ENCODE peak calls at places on chromosomes 4 and X, in four cellular contexts. A is tibial nerve, Z is GM23248, T is AG10803. S is an unnamed sample.

GRCh38 chr4:138242076-138242829 is at the start of gene SLC7A11:
- DNase-seq in Z (peak), T (peak), A (no peak), S (no peak)

GRCh38 chr4:145870155-145871020 is 68.2 kb downstream of the ZNF827 start:
- DNase-seq in A (no peak), T (no peak), Z (peak), S (no peak)

GRCh38 chrX:136752796-136753195 is 27.9 kb downstream of the ARHGEF6 start:
- DNase-seq in T (peak), Z (peak), A (no peak), S (peak)

GRCh38 chr4:154998773-154999172 is 209.7 kb upstream of the NPY2R start:
- DNase-seq in T (no peak), Z (no peak), A (no peak), S (no peak)

GRCh38 chr4:113783289-113783688 is 21.8 kb upstream of the CAMK2D start:
- DNase-seq in A (no peak), Z (no peak), T (no peak), S (no peak)

GRCh38 chrX:20315140-20315539 is 48.4 kb upstream of the RPS6KA3 start:
- DNase-seq in A (no peak), T (no peak), Z (no peak), S (no peak)

GRCh38 chr4:31949045-31949444 is 1228.9 kb downstream of the PCDH7 start:
- DNase-seq in T (no peak), Z (no peak), A (no peak), S (no peak)

GRCh38 chrX:3252744-3253143 is 93.7 kb downstream of the MXRA5 start:
- DNase-seq in A (no peak), Z (peak), T (peak), S (no peak)

GRCh38 chr4:13626492-13627184 is 887 bp downstream of the BOD1L1 start:
- DNase-seq in T (no peak), A (no peak), Z (peak), S (no peak)

GRCh38 chr4:15893967-15894366 is 44.6 kb downstream of the FGFBP1 start:
- DNase-seq in A (no peak), Z (peak), T (peak), S (no peak)

GRCh38 chrX:138492371-138492770 is 219.1 kb downstream of the FGF13 start:
- DNase-seq in A (no peak), T (no peak), Z (no peak), S (no peak)

GRCh38 chr4:74733760-74734159 is 60.6 kb downstream of the BTC start:
- DNase-seq in A (no peak), T (no peak), Z (no peak), S (no peak)

GRCh38 chrX:68261060-68261672 is 172.1 kb downstream of the OPHN1 start:
- DNase-seq in A (no peak), Z (peak), T (peak), S (no peak)

GRCh38 chr4:67568820-67569219 is 10.3 kb downstream of the STAP1 start:
- DNase-seq in T (no peak), A (no peak), Z (peak), S (no peak)

GRCh38 chr4:107279729-107280128 is 243.6 kb upstream of the DKK2 start:
- DNase-seq in A (no peak), T (peak), Z (peak), S (no peak)

GRCh38 chr4:153207561-153207960 is 3.3 kb downstream of the TRIM2 start:
- DNase-seq in A (no peak), T (peak), Z (peak), S (peak)

GRCh38 chr4:77025643-77026321 is 50.0 kb downstream of the CCNI start:
- DNase-seq in Z (peak), A (no peak), T (peak), S (no peak)

GRCh38 chr4:141302926-141303325 is 82.2 kb downstream of the ZNF330 start:
- DNase-seq in Z (no peak), T (no peak), A (no peak), S (no peak)

GRCh38 chrX:16882188-16882587 is 12.0 kb upstream of the RBBP7 start:
- DNase-seq in A (no peak), Z (peak), T (no peak), S (peak)

GRCh38 chrX:154918060-154918483 is 31.9 kb downstream of the F8A1 start:
- DNase-seq in T (peak), Z (peak), A (peak), S (peak)

GRCh38 chr4:114384629-114385028 is 214.0 kb upstream of the UGT8 start:
- DNase-seq in A (no peak), Z (peak), T (peak), S (no peak)

GRCh38 chr4:140693577-140693976 is 62.6 kb downstream of the TBC1D9 start:
- DNase-seq in Z (no peak), A (no peak), T (no peak), S (no peak)

GRCh38 chrX:39645059-39645895 is 452.5 kb downstream of the BCOR start:
- DNase-seq in A (peak), T (peak), Z (peak), S (peak)

GRCh38 chr4:173509031-173510001 is 20.7 kb downstream of the HAND2 start:
- DNase-seq in T (peak), Z (peak), A (no peak), S (no peak)

GRCh38 chr4:36285784-36286480 is 4.5 kb downstream of the DTHD1 start:
- DNase-seq in A (no peak), T (no peak), Z (no peak), S (no peak)

GRCh38 chrX:107135076-107135964 is 16.7 kb upstream of the RBM41 start:
- DNase-seq in T (peak), Z (peak), A (no peak), S (no peak)

GRCh38 chr4:173073939-173074500 is 94.6 kb upstream of the GALNT7 start:
- DNase-seq in A (no peak), T (no peak), Z (no peak), S (no peak)

GRCh38 chr4:73452953-73453700 is 17.1 kb downstream of the AFP start:
- DNase-seq in Z (no peak), T (no peak), A (no peak), S (no peak)

GRCh38 chr4:2048831-2049230 is 10.3 kb upstream of the NAT8L start:
- DNase-seq in T (no peak), A (no peak), Z (no peak), S (no peak)

GRCh38 chr4:94498502-94498901 is 46.8 kb downstream of the PDLIM5 start:
- DNase-seq in A (no peak), Z (no peak), T (no peak), S (no peak)

GRCh38 chr4:6270691-6271121 is 1.1 kb downstream of the WFS1 start:
- DNase-seq in Z (peak), A (no peak), T (peak), S (no peak)
- H3K4me3 ChIP-seq in Z (peak), A (peak), T (peak), S (peak)

DNA sequence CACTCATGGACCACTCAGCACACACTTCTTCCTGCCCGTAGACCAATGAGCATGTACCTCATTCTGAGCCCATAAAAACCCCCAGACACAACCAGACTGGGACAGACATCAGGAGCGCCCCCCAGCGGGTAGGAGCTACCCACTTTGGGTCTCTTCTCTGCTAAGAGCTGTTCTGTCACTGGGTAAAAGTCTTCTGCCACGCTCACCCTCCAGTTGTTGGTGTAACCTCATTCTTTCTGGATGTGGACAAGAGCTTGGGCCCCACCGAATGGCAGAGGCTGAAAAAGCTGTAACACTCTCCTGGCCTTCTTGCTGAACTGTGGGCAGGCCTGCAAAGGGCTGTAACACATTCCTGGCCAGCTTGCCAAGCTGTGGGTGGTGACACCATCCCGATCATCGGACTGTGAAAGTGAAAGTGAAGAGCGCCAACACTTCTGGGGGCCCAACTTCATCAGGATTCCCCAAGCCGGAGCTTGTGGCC is 137.6 kb downstream of the TECRL start:
- DNase-seq in Z (peak), T (no peak), A (no peak), S (no peak)
- H3K4me3 ChIP-seq in Z (no peak), T (no peak), A (no peak), S (no peak)

DNA sequence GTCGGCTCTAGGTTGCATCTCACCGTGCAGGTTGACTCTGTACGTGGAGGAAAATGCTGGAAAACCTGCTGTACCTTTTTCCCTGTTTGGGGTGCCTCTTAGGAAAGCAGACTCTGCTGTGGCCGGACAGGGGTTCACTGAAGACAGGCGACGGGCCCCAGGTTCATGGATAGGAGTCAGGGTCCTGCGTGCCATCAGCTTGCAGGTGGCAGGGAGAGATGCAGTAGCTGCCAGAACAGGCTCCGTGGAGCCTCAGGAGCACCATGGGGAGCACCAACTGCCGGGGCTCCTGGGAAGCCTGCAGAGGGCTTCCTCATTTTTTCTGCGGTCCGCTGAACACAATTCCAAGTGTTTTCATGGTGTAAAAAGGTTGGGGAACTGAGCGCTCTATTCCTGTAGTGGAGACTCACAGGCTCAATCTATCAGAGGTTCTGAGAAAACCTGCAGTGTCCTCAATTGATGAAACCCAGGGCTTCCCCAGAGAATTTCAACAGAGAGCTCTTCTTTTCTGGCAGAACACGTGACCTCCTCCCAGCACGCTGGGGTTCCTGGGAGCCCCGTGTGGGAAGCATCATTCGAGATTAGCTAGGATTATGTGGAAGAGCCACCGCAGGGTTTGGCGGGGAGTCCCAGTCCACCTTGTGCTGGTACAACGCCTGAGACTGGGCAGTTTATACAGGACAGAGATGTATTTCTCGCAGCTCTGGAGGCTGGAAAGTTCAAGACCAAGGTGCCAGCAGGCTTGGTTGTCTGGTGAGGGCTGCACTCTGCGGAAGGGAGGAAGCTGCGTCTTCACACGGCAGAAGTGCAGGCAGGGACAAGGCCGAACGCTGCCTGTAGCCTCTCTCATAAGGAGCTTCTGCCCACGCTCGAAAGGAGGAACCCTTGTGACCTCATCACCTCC is 1.6 kb downstream of the HTRA3 start:
- DNase-seq in Z (peak), T (no peak), A (no peak), S (no peak)
- H3K4me3 ChIP-seq in Z (no peak), T (no peak), A (peak), S (no peak)

GRCh38 chrX:28590394-28590793 is 3.1 kb downstream of the IL1RAPL1 start:
- DNase-seq in T (no peak), Z (no peak), A (no peak), S (no peak)
- H3K4me3 ChIP-seq in T (no peak), Z (no peak), A (peak), S (no peak)

GRCh38 chr4:81736324-81736723 is 264.6 kb upstream of the RASGEF1B start:
- DNase-seq in T (no peak), A (no peak), Z (no peak), S (no peak)

GRCh38 chr4:81737865-81738559 is 266.3 kb upstream of the RASGEF1B start:
- DNase-seq in Z (no peak), T (no peak), A (no peak), S (no peak)

GRCh38 chr4:81738891-81739290 is 267.2 kb upstream of the RASGEF1B start:
- DNase-seq in A (no peak), Z (no peak), T (no peak), S (no peak)

DNA sequence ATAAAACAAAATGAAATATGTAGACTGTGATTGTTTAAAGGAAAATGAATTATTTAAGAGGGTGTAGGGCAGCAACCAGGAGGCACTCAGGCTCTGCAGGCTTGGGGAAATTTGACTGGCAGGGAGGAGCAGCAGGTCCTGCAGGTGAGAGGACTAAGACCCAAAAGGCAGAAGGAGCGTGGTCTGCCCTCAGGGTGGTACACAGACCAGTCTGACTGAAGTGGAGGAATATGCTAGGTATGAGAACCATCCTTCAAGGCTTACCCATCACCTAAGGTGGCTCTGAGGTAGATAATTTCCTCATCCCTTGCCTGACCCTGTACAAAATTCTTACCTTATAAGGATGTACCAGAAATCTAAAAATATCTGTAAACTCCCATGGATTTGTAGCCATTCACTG is 261.3 kb upstream of the RASGEF1B start:
- DNase-seq in A (no peak), T (no peak), Z (no peak), S (no peak)
- H3K4me3 ChIP-seq in A (no peak), T (no peak), Z (no peak), S (no peak)

S was measured in adrenal gland.